ENCODE peak calls at places on chromosomes 4 and X, in four cellular contexts. One of them, this sample, is unnamed. For H3K4me1, the result is how much of the 10 kb centered on the place peaks cover.

GRCh38 chrX:9378980-9379696 is 85.7 kb upstream of the TBL1X start:
- DNase-seq in sigmoid colon: no peak
- DNase-seq in A549: no peak
- DNase-seq in tibial artery: no peak
- DNase-seq in this sample: no peak

GRCh38 chr4:165684177-165684870 is 188.7 kb upstream of the TLL1 start:
- DNase-seq in sigmoid colon: no peak
- DNase-seq in A549: no peak
- DNase-seq in tibial artery: no peak
- DNase-seq in this sample: no peak

GRCh38 chr4:101198741-101199339 is 148.5 kb downstream of the PPP3CA start:
- DNase-seq in sigmoid colon: no peak
- DNase-seq in A549: no peak
- DNase-seq in tibial artery: no peak
- DNase-seq in this sample: no peak

GRCh38 chr4:7017446-7018048 is 25.6 kb upstream of the TADA2B start:
- DNase-seq in sigmoid colon: no peak
- DNase-seq in A549: no peak
- DNase-seq in tibial artery: no peak
- DNase-seq in this sample: no peak

GRCh38 chr4:71009796-71010588 is 16.5 kb downstream of the DCK start:
- DNase-seq in sigmoid colon: no peak
- DNase-seq in A549: peak
- DNase-seq in tibial artery: no peak
- DNase-seq in this sample: peak

GRCh38 chr4:107034982-107035710 is 967 bp downstream of the DKK2 start:
- DNase-seq in sigmoid colon: peak
- DNase-seq in A549: no peak
- DNase-seq in tibial artery: no peak
- DNase-seq in this sample: no peak

GRCh38 chr4:40150932-40151331 is 45.9 kb upstream of the RHOH start:
- DNase-seq in sigmoid colon: no peak
- DNase-seq in A549: no peak
- DNase-seq in tibial artery: no peak
- DNase-seq in this sample: no peak

GRCh38 chr4:185470503-185471195 is 884 bp downstream of the CCDC110 start:
- DNase-seq in sigmoid colon: peak
- DNase-seq in A549: peak
- DNase-seq in tibial artery: peak
- DNase-seq in this sample: no peak

GRCh38 chr4:141860974-141861373 is 224.6 kb downstream of the IL15 start:
- DNase-seq in sigmoid colon: no peak
- DNase-seq in A549: no peak
- DNase-seq in tibial artery: no peak
- DNase-seq in this sample: no peak

GRCh38 chr4:25446611-25447010 is 69.5 kb downstream of the ANAPC4 start:
- DNase-seq in sigmoid colon: no peak
- DNase-seq in A549: no peak
- DNase-seq in tibial artery: no peak
- DNase-seq in this sample: no peak

GRCh38 chr4:53185853-53186590 is 179.8 kb downstream of the SCFD2 start:
- DNase-seq in sigmoid colon: no peak
- DNase-seq in A549: no peak
- DNase-seq in tibial artery: no peak
- DNase-seq in this sample: no peak

GRCh38 chrX:131778269-131779218 is 234.7 kb downstream of the OR13H1 start:
- DNase-seq in sigmoid colon: peak
- DNase-seq in A549: peak
- DNase-seq in tibial artery: no peak
- DNase-seq in this sample: no peak

GRCh38 chrX:40090961-40091360 is 6.8 kb downstream of the BCOR start:
- DNase-seq in sigmoid colon: no peak
- DNase-seq in A549: no peak
- DNase-seq in tibial artery: no peak
- DNase-seq in this sample: no peak

DNA sequence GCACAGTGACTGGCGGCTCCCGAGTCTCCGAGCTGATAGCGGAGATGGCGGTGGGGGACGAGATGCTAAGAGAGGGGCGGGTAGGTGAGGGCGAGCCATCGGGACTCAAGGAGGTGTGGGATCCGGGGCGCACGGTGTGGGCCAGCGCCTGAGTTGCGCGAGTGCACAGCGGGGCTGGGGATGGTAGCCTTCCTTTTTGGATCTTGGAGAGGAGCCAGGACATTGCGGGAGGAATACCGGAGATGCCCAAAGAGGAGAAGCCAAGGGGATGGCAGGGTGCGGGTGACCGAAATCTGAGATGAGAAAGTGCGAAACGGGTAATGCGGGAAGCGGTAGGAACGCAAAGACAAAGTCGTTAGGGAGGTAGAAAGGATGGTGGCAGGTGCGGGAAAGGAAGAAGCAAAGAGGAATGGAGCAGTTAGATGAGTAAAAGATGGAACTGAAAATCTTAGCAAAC is 438 bp upstream of the FAM184B start:
- DNase-seq in sigmoid colon: no peak
- DNase-seq in A549: no peak
- DNase-seq in tibial artery: no peak
- DNase-seq in this sample: no peak
- H3K4me3 ChIP-seq in sigmoid colon: peak
- H3K4me3 ChIP-seq in A549: peak
- H3K4me3 ChIP-seq in tibial artery: peak
- H3K4me3 ChIP-seq in this sample: no peak

GRCh38 chr4:153346563-153346962 is 2.1 kb downstream of the MND1 start:
- DNase-seq in sigmoid colon: no peak
- DNase-seq in A549: no peak
- DNase-seq in tibial artery: no peak
- DNase-seq in this sample: no peak
- TF ChIP-seq CTCF in sigmoid colon: no peak
- TF ChIP-seq CTCF in A549: no peak
- TF ChIP-seq CTCF in tibial artery: no peak
- TF ChIP-seq CTCF in this sample: no peak

GRCh38 chrX:10618911-10619310 is 1.5 kb downstream of the MID1 start:
- DNase-seq in sigmoid colon: no peak
- DNase-seq in A549: no peak
- DNase-seq in tibial artery: no peak
- DNase-seq in this sample: no peak

GRCh38 chrX:10617964-10618342 is 2.4 kb downstream of the MID1 start:
- DNase-seq in sigmoid colon: no peak
- DNase-seq in A549: peak
- DNase-seq in tibial artery: no peak
- DNase-seq in this sample: no peak

GRCh38 chrX:10617186-10617963 is 3.0 kb downstream of the MID1 start:
- DNase-seq in sigmoid colon: no peak
- DNase-seq in A549: no peak
- DNase-seq in tibial artery: no peak
- DNase-seq in this sample: no peak

GRCh38 chrX:10620121-10620699 is at the start of gene MID1:
- DNase-seq in sigmoid colon: peak
- DNase-seq in A549: peak
- DNase-seq in tibial artery: peak
- DNase-seq in this sample: peak

GRCh38 chrX:10619311-10620015 is 922 bp downstream of the MID1 start:
- DNase-seq in sigmoid colon: no peak
- DNase-seq in A549: no peak
- DNase-seq in tibial artery: no peak
- DNase-seq in this sample: no peak
- H3K4me1 ChIP-seq in sigmoid colon: under half
- H3K4me1 ChIP-seq in A549: under half
- H3K4me1 ChIP-seq in tibial artery: under half
- H3K4me1 ChIP-seq in this sample: under half

DNA sequence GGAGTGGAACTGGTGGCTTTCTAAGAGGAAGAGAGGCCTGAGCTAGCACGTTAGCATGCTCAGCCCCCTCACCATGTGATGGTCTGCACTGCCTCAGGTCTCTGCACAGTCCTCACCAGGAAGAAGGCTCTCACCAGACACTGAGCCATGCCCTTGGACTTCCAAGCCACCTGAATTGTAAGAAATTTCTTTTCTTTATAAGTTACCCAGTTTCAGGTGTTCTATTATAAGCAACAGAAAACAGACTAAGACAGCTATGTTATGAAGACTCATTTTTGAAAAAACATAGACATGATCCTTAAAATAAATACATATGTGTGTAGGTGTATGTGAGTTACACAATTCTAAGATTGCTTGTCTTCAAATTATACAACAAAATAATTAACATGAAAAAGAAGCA is 74.7 kb downstream of the CEP44 start:
- DNase-seq in sigmoid colon: no peak
- DNase-seq in A549: no peak
- DNase-seq in tibial artery: no peak
- DNase-seq in this sample: no peak
- H3K4me3 ChIP-seq in sigmoid colon: no peak
- H3K4me3 ChIP-seq in A549: no peak
- H3K4me3 ChIP-seq in tibial artery: no peak
- H3K4me3 ChIP-seq in this sample: no peak